ENCODE peak calls at places on chromosomes 11 and 22, in ten cellular contexts. X, V, B, P, F, W, G, J, H and E are unnamed samples.
A peak's percentile ranks its signal among the peaks of the same experiment; 100 is the strongest.

GRCh38 chr22:21026783-21027692 is 5.3 kb downstream of the SLC7A4 start:
- DNase-seq in X (no peak), V (no peak), B (peak; percentile 37), P (no peak), F (no peak), W (peak; percentile 65), G (no peak), J (no peak), H (no peak), E (no peak)

GRCh38 chr11:24773326-24773725 is 276.5 kb downstream of the LUZP2 start:
- DNase-seq in X (no peak), V (no peak), B (no peak), P (no peak), F (no peak), W (no peak), G (no peak), J (no peak), H (no peak), E (no peak)

GRCh38 chr11:117384045-117384444 is 56.4 kb downstream of the CEP164 start:
- DNase-seq in X (peak; percentile 37), V (no peak), B (no peak), P (no peak), F (no peak), W (no peak), G (no peak), J (no peak), H (no peak), E (no peak)

GRCh38 chr22:39175127-39176066 is 22.9 kb upstream of the CBX7 start:
- DNase-seq in X (no peak), V (no peak), B (no peak), P (no peak), F (no peak), W (no peak), G (no peak), J (no peak), H (no peak), E (no peak)

GRCh38 chr11:117946842-117947526 is 17.8 kb upstream of the TMPRSS13 start:
- DNase-seq in X (peak; percentile 94), V (peak; percentile 91), B (peak; percentile 94), P (peak; percentile 80), F (peak; percentile 89), W (peak; percentile 85), G (peak; percentile 91), J (peak; percentile 75), H (peak; percentile 87), E (peak; percentile 89)

GRCh38 chr11:71305451-71306125 is 53.2 kb upstream of the SHANK2 start:
- DNase-seq in X (no peak), V (no peak), B (no peak), P (no peak), F (peak; percentile 31), W (no peak), G (peak; percentile 21), J (no peak), H (no peak), E (no peak)

GRCh38 chr22:41951898-41952474 is at the start of gene SMIM45:
- DNase-seq in X (no peak), V (no peak), B (no peak), P (no peak), F (no peak), W (peak; percentile 90), G (no peak), J (no peak), H (no peak), E (no peak)

GRCh38 chr11:68950776-68951175 is 30.0 kb downstream of the MRGPRD start:
- DNase-seq in X (no peak), V (no peak), B (no peak), P (no peak), F (no peak), W (no peak), G (no peak), J (no peak), H (no peak), E (no peak)

GRCh38 chr11:16456366-16456765 is 100.0 kb upstream of the SOX6 start:
- DNase-seq in X (no peak), V (no peak), B (no peak), P (no peak), F (no peak), W (no peak), G (no peak), J (no peak), H (no peak), E (no peak)

GRCh38 chr11:73414977-73415492 is 38.8 kb downstream of the RELT start:
- DNase-seq in X (no peak), V (no peak), B (no peak), P (no peak), F (no peak), W (no peak), G (no peak), J (no peak), H (peak; percentile 44), E (peak; percentile 60)

GRCh38 chr11:75275581-75275980 is 35.0 kb downstream of the TPBGL start:
- DNase-seq in X (no peak), V (no peak), B (no peak), P (peak; percentile 70), F (peak; percentile 90), W (no peak), G (peak; percentile 50), J (peak; percentile 56), H (peak; percentile 51), E (peak; percentile 86)

GRCh38 chr22:27512283-27512761 is 289.2 kb downstream of the MN1 start:
- DNase-seq in X (peak; percentile 62), V (no peak), B (peak; percentile 80), P (peak; percentile 84), F (no peak), W (no peak), G (peak; percentile 68), J (no peak), H (no peak), E (peak; percentile 9)

GRCh38 chr11:128548655-128549255 is 38.6 kb downstream of the ETS1 start:
- DNase-seq in X (peak; percentile 61), V (no peak), B (peak; percentile 70), P (no peak), F (no peak), W (no peak), G (peak; percentile 50), J (no peak), H (peak; percentile 80), E (peak; percentile 86)

GRCh38 chr11:83002047-83002446 is 69.7 kb downstream of the RAB30 start:
- DNase-seq in X (no peak), V (no peak), B (no peak), P (no peak), F (no peak), W (no peak), G (no peak), J (no peak), H (no peak), E (no peak)

GRCh38 chr22:43479311-43479710 is 67.5 kb downstream of the MPPED1 start:
- DNase-seq in X (no peak), V (no peak), B (no peak), P (no peak), F (no peak), W (no peak), G (no peak), J (no peak), H (no peak), E (no peak)

GRCh38 chr11:117639601-117640000 is 157.4 kb downstream of the DSCAML1 start:
- DNase-seq in X (no peak), V (no peak), B (no peak), P (no peak), F (no peak), W (no peak), G (no peak), J (no peak), H (no peak), E (no peak)

GRCh38 chr22:27135582-27135981 is 478.2 kb downstream of the MIAT start:
- DNase-seq in X (no peak), V (no peak), B (no peak), P (no peak), F (no peak), W (no peak), G (no peak), J (no peak), H (no peak), E (no peak)

GRCh38 chr11:69416746-69417145 is 64.7 kb upstream of the LINC01488 start:
- DNase-seq in X (no peak), V (no peak), B (no peak), P (no peak), F (no peak), W (no peak), G (no peak), J (no peak), H (no peak), E (no peak)

GRCh38 chr22:21876486-21877176 is 9.2 kb upstream of the MAPK1 start:
- DNase-seq in X (no peak), V (no peak), B (no peak), P (no peak), F (peak; percentile 48), W (no peak), G (no peak), J (no peak), H (peak; percentile 20), E (no peak)

GRCh38 chr11:36793542-36793926 is 195.5 kb upstream of the RAG2 start:
- DNase-seq in X (peak; percentile 19), V (peak; percentile 7), B (no peak), P (no peak), F (no peak), W (no peak), G (no peak), J (no peak), H (no peak), E (no peak)

GRCh38 chr11:70019576-70020011 is 58.5 kb upstream of the ANO1 start:
- DNase-seq in X (no peak), V (no peak), B (no peak), P (no peak), F (no peak), W (no peak), G (no peak), J (no peak), H (no peak), E (no peak)

GRCh38 chr11:82183346-82183745 is 550.3 kb downstream of the FAM181B start:
- DNase-seq in X (no peak), V (no peak), B (no peak), P (no peak), F (no peak), W (no peak), G (no peak), J (no peak), H (no peak), E (no peak)